ENCODE peak calls at places on chromosomes 4 and X, in eight cellular contexts. B is neuronal stem cell; T is HFF-Myc; O is fibroblast of the aortic adventitia; H is Panc1; U is CD8-positive, alpha-beta memory T cell; N is heart left ventricle; V is small intestine. W is an unnamed sample.

GRCh38 chr4:13783800-13784411 is 156.4 kb upstream of the BOD1L1 start:
- DNase-seq in B (no peak), T (no peak), O (peak; percentile 6), H (no peak), U (no peak), N (no peak), V (peak; percentile 25), W (no peak)

GRCh38 chrX:133081990-133082389 is 14.9 kb downstream of the USP26 start:
- DNase-seq in B (no peak), T (no peak), O (no peak), H (no peak), U (no peak), N (no peak), V (no peak), W (no peak)

GRCh38 chr4:154491731-154492249 is at the start of gene DCHS2:
- DNase-seq in B (peak; percentile 37), T (no peak), O (no peak), H (no peak), U (no peak), N (no peak), V (peak; percentile 58), W (no peak)

GRCh38 chrX:63656871-63657580 is 128.0 kb downstream of the ARHGEF9 start:
- DNase-seq in B (no peak), T (no peak), O (peak; percentile 61), H (no peak), U (no peak), N (peak; percentile 27), V (no peak), W (peak; percentile 38)

GRCh38 chrX:1928805-1929204 is 313.9 kb downstream of the ASMT start:
- DNase-seq in B (no peak), T (no peak), O (no peak), H (no peak), U (no peak), N (no peak), V (no peak), W (no peak)

GRCh38 chr4:108651068-108651794 is 832 bp downstream of the OSTC start:
- DNase-seq in B (peak; percentile 9), T (no peak), O (peak; percentile 70), H (no peak), U (no peak), N (no peak), V (peak; percentile 26), W (peak; percentile 80)

GRCh38 chrX:16585486-16586370 is 64.2 kb upstream of the S100G start:
- DNase-seq in B (no peak), T (no peak), O (peak; percentile 36), H (no peak), U (no peak), N (no peak), V (peak; percentile 1), W (no peak)

GRCh38 chr4:7823416-7823824 is 116.2 kb downstream of the AFAP1 start:
- DNase-seq in B (no peak), T (no peak), O (peak; percentile 86), H (no peak), U (no peak), N (peak; percentile 69), V (peak; percentile 55), W (peak; percentile 84)

GRCh38 chr4:11158971-11159370 is 269.7 kb downstream of the HS3ST1 start:
- DNase-seq in B (no peak), T (no peak), O (peak; percentile 17), H (no peak), U (no peak), N (no peak), V (no peak), W (no peak)

GRCh38 chr4:168212656-168213055 is 105.9 kb downstream of the DDX60 start:
- DNase-seq in B (no peak), T (no peak), O (no peak), H (no peak), U (no peak), N (no peak), V (no peak), W (no peak)

GRCh38 chr4:31193516-31193915 is 473.3 kb downstream of the PCDH7 start:
- DNase-seq in B (no peak), T (no peak), O (no peak), H (no peak), U (no peak), N (no peak), V (peak; percentile 73), W (no peak)

GRCh38 chr4:154010377-154010776 is 221.5 kb upstream of the SFRP2 start:
- DNase-seq in B (no peak), T (no peak), O (no peak), H (no peak), U (no peak), N (no peak), V (no peak), W (peak; percentile 81)

GRCh38 chr4:109588176-109588575 is 28.1 kb downstream of the MCUB start:
- DNase-seq in B (no peak), T (no peak), O (no peak), H (no peak), U (no peak), N (no peak), V (no peak), W (no peak)

GRCh38 chr4:90845777-90846176 is 718.6 kb downstream of the CCSER1 start:
- DNase-seq in B (no peak), T (no peak), O (no peak), H (no peak), U (no peak), N (no peak), V (peak; percentile 23), W (no peak)

GRCh38 chrX:2500681-2501151 is at the start of the genes DHRSX and ZBED1:
- DNase-seq in B (peak; percentile 56), T (no peak), O (no peak), H (no peak), U (peak; percentile 31), N (peak; percentile 45), V (peak; percentile 27), W (peak; percentile 8)

GRCh38 chrX:38627683-38628082 is 66.3 kb downstream of the TSPAN7 start:
- DNase-seq in B (no peak), T (no peak), O (no peak), H (peak; percentile 18), U (no peak), N (no peak), V (peak; percentile 48), W (peak; percentile 7)

GRCh38 chr4:141702472-141703182 is 66.2 kb downstream of the IL15 start:
- DNase-seq in B (no peak), T (no peak), O (no peak), H (no peak), U (no peak), N (peak; percentile 34), V (no peak), W (no peak)

GRCh38 chr4:37844204-37844603 is 17.7 kb downstream of the PGM2 start:
- DNase-seq in B (no peak), T (no peak), O (no peak), H (no peak), U (no peak), N (no peak), V (no peak), W (no peak)
- H3K4me3 ChIP-seq in B (no peak overlapping the region), T (no peak overlapping the region), O (no peak overlapping the region), H (no peak overlapping the region), U (no peak overlapping the region), N (no peak overlapping the region), V (no peak overlapping the region), W (no peak overlapping the region)

DNA sequence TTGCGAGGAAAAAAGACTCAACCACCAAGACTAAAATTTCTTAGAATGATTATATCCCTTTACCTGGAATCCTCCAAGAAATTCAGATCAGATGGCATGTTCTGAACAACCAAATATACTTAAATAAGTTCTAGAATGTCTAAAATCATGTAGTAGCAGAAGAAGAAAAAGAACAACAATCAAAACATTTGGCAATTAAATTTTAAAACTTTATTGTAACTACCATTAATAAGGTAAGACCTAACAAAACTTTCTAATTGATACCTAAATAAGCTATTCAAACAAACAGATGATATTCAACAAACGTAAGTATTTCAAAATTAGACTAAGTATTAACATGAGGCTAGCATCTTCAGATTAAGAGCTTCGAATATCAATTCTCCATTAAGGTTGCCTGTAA is 4.3 kb downstream of the THOC2 start:
- DNase-seq in B (no peak), T (no peak), O (no peak), H (no peak), U (no peak), N (no peak), V (no peak), W (no peak)
- H3K4me3 ChIP-seq in B (no peak overlapping the region), T (no peak overlapping the region), O (no peak overlapping the region), H (no peak overlapping the region), U (no peak overlapping the region), N (no peak overlapping the region), V (no peak overlapping the region), W (no peak overlapping the region)

DNA sequence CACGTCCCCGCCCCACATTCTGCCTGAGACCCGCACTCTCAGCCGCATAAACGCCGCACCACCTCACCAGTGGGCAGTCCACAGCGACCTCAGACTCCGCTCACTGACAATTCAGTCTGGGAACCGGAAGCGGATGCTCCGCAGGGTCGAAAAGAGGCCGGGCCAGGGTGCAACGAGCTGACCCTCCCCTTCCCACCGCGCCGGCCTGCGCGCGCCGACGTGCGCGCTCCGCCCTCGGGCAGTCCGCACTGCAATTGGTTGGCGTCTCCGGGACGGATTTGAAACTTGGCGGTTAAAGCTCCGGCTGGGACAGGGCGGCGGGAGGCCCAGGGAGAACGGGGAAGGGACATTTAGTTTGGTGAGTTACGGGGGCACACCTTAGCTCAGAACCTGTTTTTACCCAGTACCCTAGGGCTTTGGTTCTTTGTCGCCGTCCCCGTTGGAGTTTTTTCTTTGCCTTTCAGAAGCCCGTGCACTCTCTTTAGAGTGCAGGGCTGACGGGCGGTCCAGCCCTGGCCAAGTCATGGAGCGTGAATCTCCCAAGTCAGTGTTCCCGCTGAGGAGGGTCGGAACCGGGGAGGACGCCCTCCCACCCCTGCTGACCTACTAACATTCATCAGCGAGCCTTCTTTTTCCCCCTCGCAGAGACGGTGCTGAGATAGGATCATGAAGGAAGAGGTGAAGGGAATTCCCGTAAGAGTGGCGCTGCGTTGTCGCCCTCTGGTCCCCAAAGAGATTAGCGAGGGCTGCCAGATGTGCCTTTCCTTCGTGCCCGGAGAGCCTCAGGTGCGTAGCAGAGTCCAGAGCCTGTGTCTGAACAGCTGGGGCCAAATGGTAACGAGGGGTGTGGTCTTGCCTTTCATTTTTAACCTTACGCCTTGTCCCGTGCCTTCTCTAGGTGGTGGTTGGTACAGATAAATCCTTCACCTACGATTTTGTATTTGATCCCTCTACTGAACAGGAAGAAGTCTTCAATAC is at the start of the genes KIF4A and PDZD11:
- DNase-seq in B (peak; percentile 61), T (peak; percentile 40), O (peak; percentile 72), H (peak; percentile 64), U (peak; percentile 63), N (peak; percentile 84), V (peak; percentile 86), W (peak; percentile 81)
- H3K4me3 ChIP-seq in B (peak within 1 kb of the TSS; percentile 92), T (peak within 1 kb of the TSS; percentile 64), O (peak within 1 kb of the TSS; percentile 85), H (peak within 1 kb of the TSS; percentile 86), U (peak within 1 kb of the TSS; percentile 73), N (peak within 1 kb of the TSS; percentile 86), V (peak within 1 kb of the TSS; percentile 64), W (peak within 1 kb of the TSS; percentile 73)

GRCh38 chrX:20218809-20219505 is 47.8 kb downstream of the RPS6KA3 start:
- DNase-seq in B (no peak), T (no peak), O (peak; percentile 39), H (no peak), U (no peak), N (no peak), V (peak; percentile 18), W (peak; percentile 37)
- H3K4me3 ChIP-seq in B (no peak overlapping the region), T (no peak overlapping the region), O (no peak overlapping the region), H (no peak overlapping the region), U (no peak overlapping the region), N (peak overlapping the region; percentile 50), V (no peak overlapping the region), W (no peak overlapping the region)

W was measured in fibroblast of villous mesenchyme.